ENCODE peak calls at places on chromosomes 12 and 14, in seven cellular contexts. One of them, this sample, is unnamed.

GRCh38 chr12:38904932-38905479 is 385 bp downstream of the CPNE8 start:
- DNase-seq in GM12878: peak
- DNase-seq in SK-N-SH: peak
- DNase-seq in HCT116: peak
- DNase-seq in H1: peak
- DNase-seq in K562: peak
- DNase-seq in HepG2: peak
- DNase-seq in this sample: no peak

GRCh38 chr14:22336031-22336430 is 253.0 kb downstream of the DAD1 start:
- DNase-seq in H1: no peak
- DNase-seq in SK-N-SH: no peak
- DNase-seq in GM12878: no peak
- DNase-seq in HepG2: peak
- DNase-seq in HCT116: no peak
- DNase-seq in K562: no peak
- DNase-seq in this sample: no peak

GRCh38 chr12:19894803-19895202 is 455.5 kb downstream of the AEBP2 start:
- DNase-seq in HCT116: no peak
- DNase-seq in H1: no peak
- DNase-seq in K562: no peak
- DNase-seq in SK-N-SH: no peak
- DNase-seq in GM12878: peak
- DNase-seq in HepG2: no peak
- DNase-seq in this sample: no peak

GRCh38 chr14:100554082-100554677 is 33.0 kb downstream of the BEGAIN start:
- DNase-seq in SK-N-SH: no peak
- DNase-seq in HepG2: no peak
- DNase-seq in H1: no peak
- DNase-seq in GM12878: no peak
- DNase-seq in K562: peak
- DNase-seq in HCT116: no peak
- DNase-seq in this sample: no peak

GRCh38 chr14:98167702-98168101 is 1104.3 kb downstream of the BCL11B start:
- DNase-seq in SK-N-SH: no peak
- DNase-seq in H1: no peak
- DNase-seq in HepG2: no peak
- DNase-seq in HCT116: no peak
- DNase-seq in K562: no peak
- DNase-seq in GM12878: no peak
- DNase-seq in this sample: no peak

GRCh38 chr14:76115010-76115422 is 36.7 kb upstream of the GPATCH2L start:
- DNase-seq in SK-N-SH: no peak
- DNase-seq in GM12878: no peak
- DNase-seq in HepG2: no peak
- DNase-seq in HCT116: no peak
- DNase-seq in H1: no peak
- DNase-seq in K562: no peak
- DNase-seq in this sample: no peak

GRCh38 chr12:53474819-53475218 is 22.9 kb downstream of the PCBP2 start:
- DNase-seq in HepG2: no peak
- DNase-seq in H1: no peak
- DNase-seq in GM12878: no peak
- DNase-seq in HCT116: no peak
- DNase-seq in K562: no peak
- DNase-seq in SK-N-SH: no peak
- DNase-seq in this sample: no peak

GRCh38 chr14:101064718-101065117 is 161.2 kb upstream of the RTL1 start:
- DNase-seq in H1: no peak
- DNase-seq in GM12878: no peak
- DNase-seq in SK-N-SH: no peak
- DNase-seq in HepG2: no peak
- DNase-seq in K562: no peak
- DNase-seq in HCT116: no peak
- DNase-seq in this sample: no peak

GRCh38 chr12:98513379-98514318 is 1.7 kb upstream of the TMPO start:
- DNase-seq in SK-N-SH: no peak
- DNase-seq in HepG2: no peak
- DNase-seq in GM12878: no peak
- DNase-seq in K562: no peak
- DNase-seq in HCT116: no peak
- DNase-seq in H1: no peak
- DNase-seq in this sample: no peak

GRCh38 chr14:61025239-61026223 is 44.5 kb downstream of the SLC38A6 start:
- DNase-seq in K562: peak
- DNase-seq in SK-N-SH: peak
- DNase-seq in HCT116: peak
- DNase-seq in H1: no peak
- DNase-seq in HepG2: peak
- DNase-seq in GM12878: no peak
- DNase-seq in this sample: peak

GRCh38 chr12:57816855-57817151 is 1.7 kb downstream of the AVIL start:
- DNase-seq in SK-N-SH: no peak
- DNase-seq in H1: no peak
- DNase-seq in HepG2: no peak
- DNase-seq in K562: peak
- DNase-seq in GM12878: no peak
- DNase-seq in HCT116: no peak
- DNase-seq in this sample: no peak

GRCh38 chr12:123983822-123984485 is 10.9 kb downstream of the ZNF664 start:
- DNase-seq in GM12878: no peak
- DNase-seq in HepG2: peak
- DNase-seq in H1: no peak
- DNase-seq in HCT116: peak
- DNase-seq in SK-N-SH: peak
- DNase-seq in K562: peak
- DNase-seq in this sample: peak
- TF ChIP-seq JUND in GM12878: no peak
- TF ChIP-seq JUND in HepG2: no peak
- TF ChIP-seq JUND in H1: no peak
- TF ChIP-seq JUND in HCT116: no peak
- TF ChIP-seq JUND in SK-N-SH: no peak
- TF ChIP-seq JUND in K562: no peak
- TF ChIP-seq JUND in this sample: no peak

GRCh38 chr12:51625370-51625769 is 34.3 kb downstream of the SCN8A start:
- DNase-seq in HepG2: no peak
- DNase-seq in GM12878: no peak
- DNase-seq in SK-N-SH: no peak
- DNase-seq in HCT116: no peak
- DNase-seq in H1: no peak
- DNase-seq in K562: no peak
- DNase-seq in this sample: no peak

GRCh38 chr12:51621155-51621922 is 30.3 kb downstream of the SCN8A start:
- DNase-seq in H1: no peak
- DNase-seq in HepG2: no peak
- DNase-seq in HCT116: no peak
- DNase-seq in GM12878: no peak
- DNase-seq in K562: no peak
- DNase-seq in SK-N-SH: no peak
- DNase-seq in this sample: no peak

GRCh38 chr12:51622564-51622963 is 31.5 kb downstream of the SCN8A start:
- DNase-seq in SK-N-SH: no peak
- DNase-seq in GM12878: no peak
- DNase-seq in HCT116: no peak
- DNase-seq in HepG2: no peak
- DNase-seq in K562: no peak
- DNase-seq in H1: no peak
- DNase-seq in this sample: no peak

GRCh38 chr12:51626115-51626514 is 35.1 kb downstream of the SCN8A start:
- DNase-seq in H1: no peak
- DNase-seq in HCT116: no peak
- DNase-seq in SK-N-SH: no peak
- DNase-seq in K562: no peak
- DNase-seq in GM12878: no peak
- DNase-seq in HepG2: peak
- DNase-seq in this sample: no peak

DNA sequence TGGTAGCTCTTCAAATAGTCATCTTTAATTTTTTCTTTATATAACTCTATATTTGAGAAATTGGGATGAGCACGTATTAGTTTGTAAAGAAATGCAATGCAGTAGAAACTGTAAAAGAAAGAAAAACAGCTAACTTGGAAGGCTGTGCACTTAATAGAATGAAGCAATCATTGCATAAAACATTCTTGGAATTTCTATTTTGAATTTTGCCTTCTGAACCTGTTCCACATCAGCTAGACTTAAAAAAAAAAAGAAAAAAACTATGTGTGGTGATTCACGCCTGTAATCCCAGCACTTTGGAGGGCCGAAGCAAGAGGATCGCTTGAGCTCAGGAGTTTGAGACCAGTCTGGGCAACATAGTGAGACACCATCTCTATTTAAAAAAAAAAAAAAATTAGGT is 29.4 kb downstream of the SCN8A start:
- DNase-seq in HCT116: no peak
- DNase-seq in HepG2: no peak
- DNase-seq in SK-N-SH: no peak
- DNase-seq in H1: no peak
- DNase-seq in K562: no peak
- DNase-seq in GM12878: no peak
- DNase-seq in this sample: no peak
- TF ChIP-seq JUND in HCT116: no peak
- TF ChIP-seq JUND in HepG2: no peak
- TF ChIP-seq JUND in SK-N-SH: no peak
- TF ChIP-seq JUND in H1: no peak
- TF ChIP-seq JUND in K562: no peak
- TF ChIP-seq JUND in GM12878: no peak
- TF ChIP-seq JUND in this sample: no peak

DNA sequence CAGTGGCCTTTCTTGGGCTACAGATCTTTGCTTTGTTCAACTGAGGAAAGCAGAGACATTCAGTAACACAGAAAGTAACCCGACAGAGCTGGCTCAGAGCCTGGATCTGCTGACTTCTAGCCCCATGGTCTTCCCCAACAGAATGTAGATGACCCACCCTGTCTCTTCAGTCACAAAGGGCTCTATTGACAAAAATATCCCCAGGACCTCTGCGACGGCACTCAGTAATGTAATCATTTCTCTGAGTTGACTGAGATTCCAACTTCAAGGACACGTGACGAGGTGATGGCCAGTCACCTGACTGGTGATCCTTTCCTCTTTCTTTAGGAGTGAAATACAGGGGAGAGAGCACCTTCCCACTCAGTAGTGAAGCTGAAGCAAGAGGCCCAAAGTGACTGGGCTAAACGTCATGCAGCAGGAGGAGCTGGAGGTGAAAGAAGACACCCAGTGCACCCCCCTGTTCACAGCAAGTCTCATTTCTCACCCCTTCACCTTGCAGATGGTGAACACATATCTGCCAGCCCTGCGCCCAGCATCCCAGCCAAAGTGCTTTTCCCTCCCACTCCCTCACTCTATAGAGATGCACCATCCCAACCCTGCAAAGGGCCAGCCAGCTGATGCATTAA is 179.2 kb upstream of the EGLN3 start:
- DNase-seq in SK-N-SH: no peak
- DNase-seq in K562: no peak
- DNase-seq in H1: no peak
- DNase-seq in HCT116: no peak
- DNase-seq in HepG2: no peak
- DNase-seq in GM12878: no peak
- DNase-seq in this sample: no peak
- TF ChIP-seq JUND in SK-N-SH: no peak
- TF ChIP-seq JUND in K562: no peak
- TF ChIP-seq JUND in H1: no peak
- TF ChIP-seq JUND in HCT116: no peak
- TF ChIP-seq JUND in HepG2: no peak
- TF ChIP-seq JUND in GM12878: no peak
- TF ChIP-seq JUND in this sample: no peak

DNA sequence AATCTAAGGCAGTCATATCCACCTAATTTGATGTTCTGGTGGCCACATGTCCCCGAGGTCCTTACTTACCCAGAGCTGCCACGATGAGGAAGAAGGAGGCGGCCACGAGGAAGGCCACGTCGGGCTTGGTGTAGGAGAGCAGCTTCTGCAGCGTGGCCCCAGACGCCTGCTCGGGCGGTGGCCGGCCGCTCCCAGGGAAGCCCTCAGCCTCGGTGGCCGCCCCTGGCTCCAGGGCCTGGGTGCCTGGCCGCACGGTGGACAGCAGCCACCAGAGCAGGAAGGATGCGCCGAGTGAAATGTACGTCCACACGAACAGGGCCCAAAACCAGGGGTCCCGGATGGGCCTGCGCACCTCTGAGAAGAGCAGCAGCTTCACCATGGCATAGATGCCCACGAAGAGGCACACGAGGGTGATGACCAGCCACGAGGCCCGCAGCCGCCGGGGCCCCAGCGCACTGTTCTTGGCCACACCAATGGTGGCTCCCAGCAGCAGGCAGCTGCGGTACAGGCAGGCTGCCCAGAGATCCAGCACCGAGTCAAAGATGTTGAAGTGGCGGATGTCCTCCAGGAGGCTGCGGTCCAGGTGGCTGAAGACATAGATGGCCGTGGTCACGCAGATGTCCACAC is 6.6 kb downstream of the ABCB9 start:
- DNase-seq in GM12878: no peak
- DNase-seq in SK-N-SH: no peak
- DNase-seq in HepG2: no peak
- DNase-seq in HCT116: no peak
- DNase-seq in H1: no peak
- DNase-seq in K562: no peak
- DNase-seq in this sample: no peak
- TF ChIP-seq JUND in GM12878: no peak
- TF ChIP-seq JUND in SK-N-SH: no peak
- TF ChIP-seq JUND in HepG2: no peak
- TF ChIP-seq JUND in HCT116: no peak
- TF ChIP-seq JUND in H1: no peak
- TF ChIP-seq JUND in K562: no peak
- TF ChIP-seq JUND in this sample: no peak

GRCh38 chr14:52951730-52952481 is 1.1 kb upstream of the FERMT2 start:
- DNase-seq in H1: no peak
- DNase-seq in K562: peak
- DNase-seq in HCT116: peak
- DNase-seq in SK-N-SH: peak
- DNase-seq in GM12878: no peak
- DNase-seq in HepG2: peak
- DNase-seq in this sample: peak
- TF ChIP-seq JUND in H1: no peak
- TF ChIP-seq JUND in K562: no peak
- TF ChIP-seq JUND in HCT116: no peak
- TF ChIP-seq JUND in SK-N-SH: no peak
- TF ChIP-seq JUND in GM12878: no peak
- TF ChIP-seq JUND in HepG2: no peak
- TF ChIP-seq JUND in this sample: no peak

DNA sequence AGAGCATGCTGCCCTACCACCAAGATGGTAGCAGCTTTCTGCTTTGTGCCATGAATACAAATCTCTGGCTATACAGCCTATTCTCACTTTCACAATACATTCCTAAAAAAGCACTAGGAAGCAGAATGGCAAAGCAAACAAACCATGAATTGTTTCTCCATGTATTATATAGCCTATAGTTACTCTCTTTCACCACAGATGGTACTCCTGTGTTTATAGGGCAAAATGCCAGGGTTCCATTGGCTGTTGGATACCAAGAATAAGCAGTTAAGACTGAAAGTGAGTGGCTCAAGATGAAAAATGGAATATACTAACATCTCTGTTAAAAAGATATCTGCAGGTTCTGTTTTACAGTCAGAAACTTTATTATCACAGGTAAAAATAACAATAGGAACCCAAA is 11.1 kb downstream of the ARF3 start:
- DNase-seq in HepG2: no peak
- DNase-seq in HCT116: no peak
- DNase-seq in SK-N-SH: no peak
- DNase-seq in K562: no peak
- DNase-seq in GM12878: no peak
- DNase-seq in H1: no peak
- DNase-seq in this sample: no peak
- TF ChIP-seq JUND in HepG2: no peak
- TF ChIP-seq JUND in HCT116: no peak
- TF ChIP-seq JUND in SK-N-SH: no peak
- TF ChIP-seq JUND in K562: no peak
- TF ChIP-seq JUND in GM12878: no peak
- TF ChIP-seq JUND in H1: no peak
- TF ChIP-seq JUND in this sample: no peak

This sample was measured in T47D.